ENCODE peak calls at places on chromosomes 1 and 21, in seven cellular contexts. L is uterus, S is heart left ventricle, Q is transverse colon, B is esophagus muscularis mucosa, H is stomach, M is sigmoid colon. N is an unnamed sample. For H3K9me3, the result is how much of the 10 kb centered on the place peaks cover.

GRCh38 chr1:229579101-229579651 is 20.7 kb upstream of the ABCB10 start:
- DNase-seq in L (peak), S (peak), Q (no peak), B (no peak), H (no peak), M (peak), N (no peak)

GRCh38 chr1:41485605-41486004 is 1.1 kb upstream of the EDN2 start:
- DNase-seq in L (peak), S (peak), Q (no peak), B (no peak), H (no peak), M (no peak), N (no peak)

GRCh38 chr1:154869351-154870116 is 547 bp downstream of the KCNN3 start:
- DNase-seq in L (peak), S (peak), Q (peak), B (no peak), H (no peak), M (peak), N (no peak)

GRCh38 chr1:212478467-212479025 is 45.8 kb downstream of the NENF start:
- DNase-seq in L (no peak), S (no peak), Q (no peak), B (no peak), H (no peak), M (peak), N (no peak)

GRCh38 chr1:96749618-96750017 is 28.0 kb downstream of the PTBP2 start:
- DNase-seq in L (no peak), S (no peak), Q (no peak), B (no peak), H (no peak), M (no peak), N (no peak)

GRCh38 chr1:232508161-232508661 is 121.7 kb downstream of the SIPA1L2 start:
- DNase-seq in L (no peak), S (peak), Q (no peak), B (no peak), H (no peak), M (no peak), N (no peak)

GRCh38 chr1:59827055-59827643 is 12.4 kb downstream of the HOOK1 start:
- DNase-seq in L (no peak), S (no peak), Q (no peak), B (no peak), H (no peak), M (no peak), N (no peak)

GRCh38 chr1:1013922-1014617 is 773 bp downstream of the ISG15 start:
- DNase-seq in L (no peak), S (peak), Q (no peak), B (no peak), H (peak), M (peak), N (no peak)

GRCh38 chr1:16720403-16721223 is 19.7 kb upstream of the RNU1-4 start:
- DNase-seq in L (no peak), S (peak), Q (peak), B (peak), H (peak), M (peak), N (no peak)

GRCh38 chr1:47592296-47592975 is 154.6 kb downstream of the FOXD2 start:
- DNase-seq in L (no peak), S (no peak), Q (no peak), B (peak), H (no peak), M (no peak), N (no peak)

GRCh38 chr1:178918955-178919354 is 48.1 kb upstream of the ANGPTL1 start:
- DNase-seq in L (no peak), S (no peak), Q (no peak), B (no peak), H (no peak), M (no peak), N (no peak)

GRCh38 chr1:48470506-48470905 is 1.5 kb downstream of the SPATA6 start:
- DNase-seq in L (peak), S (peak), Q (peak), B (no peak), H (peak), M (peak), N (no peak)

GRCh38 chr21:14901482-14901958 is 163.3 kb downstream of the NRIP1 start:
- DNase-seq in L (no peak), S (no peak), Q (no peak), B (no peak), H (no peak), M (no peak), N (no peak)

GRCh38 chr21:37001446-37001845 is 5.1 kb upstream of the RIPPLY3 start:
- DNase-seq in L (no peak), S (no peak), Q (no peak), B (no peak), H (no peak), M (no peak), N (no peak)

GRCh38 chr21:35005077-35005476 is 44.0 kb downstream of the RUNX1 start:
- DNase-seq in L (no peak), S (no peak), Q (no peak), B (no peak), H (no peak), M (no peak), N (no peak)

GRCh38 chr1:226754797-226755533 is 15.9 kb upstream of the ITPKB start:
- DNase-seq in L (no peak), S (no peak), Q (no peak), B (no peak), H (no peak), M (no peak), N (no peak)

GRCh38 chr1:22886211-22886610 is 86.5 kb downstream of the LACTBL1 start:
- DNase-seq in L (no peak), S (no peak), Q (no peak), B (no peak), H (no peak), M (no peak), N (no peak)

GRCh38 chr1:190154744-190155143 is 322.9 kb downstream of the BRINP3 start:
- DNase-seq in L (no peak), S (no peak), Q (no peak), B (no peak), H (no peak), M (no peak), N (no peak)

GRCh38 chr21:43188181-43188580 is 19.4 kb downstream of the CRYAA start:
- DNase-seq in L (peak), S (no peak), Q (no peak), B (no peak), H (no peak), M (peak), N (no peak)
- H3K9me3 ChIP-seq in L (under half), S (under half), Q (under half), B (under half), H (under half), M (under half), N (under half)

DNA sequence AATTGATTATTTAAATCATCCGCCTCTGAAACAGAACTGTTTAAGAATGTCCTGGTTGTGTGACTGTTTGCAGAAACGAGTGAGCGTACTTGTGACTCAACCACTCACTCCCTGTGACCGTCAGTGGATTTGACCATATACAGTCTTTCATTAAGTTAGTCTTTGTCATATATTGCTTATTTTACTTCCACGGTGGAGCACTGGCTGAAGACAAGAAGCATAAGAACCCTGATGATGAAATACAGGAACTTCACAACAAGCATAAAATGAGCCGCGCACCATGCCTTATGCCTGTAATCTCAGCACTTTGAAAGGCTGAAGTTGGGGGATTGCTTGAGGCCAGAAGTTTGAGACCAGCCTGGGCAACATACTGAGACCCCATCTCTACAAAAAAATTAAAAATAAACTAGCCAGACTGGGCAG is 194.0 kb downstream of the TOMM20 start:
- DNase-seq in L (no peak), S (no peak), Q (no peak), B (no peak), H (no peak), M (no peak), N (no peak)
- TF ChIP-seq POLR2A in L (no peak), S (no peak), Q (no peak), B (no peak), H (no peak), M (no peak), N (no peak)

DNA sequence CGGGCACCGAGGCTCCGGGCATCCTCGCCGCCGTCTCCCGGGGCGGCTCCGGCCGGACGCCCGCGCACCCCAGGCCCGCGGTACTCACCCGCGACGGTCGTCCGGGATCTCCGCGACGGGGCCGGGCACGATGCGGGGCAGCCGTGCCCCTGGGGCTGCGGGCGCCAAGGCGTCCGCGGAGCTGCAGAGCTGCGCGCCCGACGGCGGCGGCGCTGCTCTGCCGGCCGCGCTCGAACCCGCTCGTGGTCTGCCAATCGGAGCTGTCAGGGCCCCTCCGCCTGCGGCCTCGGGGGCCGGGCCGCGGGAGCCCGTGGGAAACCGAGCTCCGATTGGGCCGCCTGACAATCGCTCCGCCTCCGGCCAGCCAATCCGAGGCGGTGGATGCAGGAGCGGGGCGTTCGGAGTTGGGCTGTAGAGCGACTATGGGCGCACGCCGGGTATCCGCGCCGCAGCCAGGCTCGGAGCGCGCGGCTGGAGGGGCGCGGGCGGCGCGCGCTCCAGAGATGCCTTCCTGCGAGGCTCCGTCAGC is 100.6 kb upstream of the SOD1 start:
- DNase-seq in L (peak), S (peak), Q (peak), B (peak), H (peak), M (peak), N (peak)
- H3K27ac ChIP-seq in L (no peak), S (no peak), Q (no peak), B (no peak), H (no peak), M (no peak), N (no peak)

GRCh38 chr21:19433623-19434022 is 1030.0 kb upstream of the TMPRSS15 start:
- DNase-seq in L (no peak), S (no peak), Q (no peak), B (no peak), H (no peak), M (no peak), N (no peak)
- H3K9me3 ChIP-seq in L (under half), S (under half), Q (under half), B (under half), H (under half), M (under half), N (under half)

GRCh38 chr1:116628448-116628847 is 39.1 kb downstream of the IGSF3 start:
- DNase-seq in L (no peak), S (no peak), Q (no peak), B (no peak), H (no peak), M (no peak), N (no peak)
- TF ChIP-seq POLR2A in L (no peak), S (no peak), Q (no peak), B (no peak), H (no peak), M (no peak), N (no peak)

DNA sequence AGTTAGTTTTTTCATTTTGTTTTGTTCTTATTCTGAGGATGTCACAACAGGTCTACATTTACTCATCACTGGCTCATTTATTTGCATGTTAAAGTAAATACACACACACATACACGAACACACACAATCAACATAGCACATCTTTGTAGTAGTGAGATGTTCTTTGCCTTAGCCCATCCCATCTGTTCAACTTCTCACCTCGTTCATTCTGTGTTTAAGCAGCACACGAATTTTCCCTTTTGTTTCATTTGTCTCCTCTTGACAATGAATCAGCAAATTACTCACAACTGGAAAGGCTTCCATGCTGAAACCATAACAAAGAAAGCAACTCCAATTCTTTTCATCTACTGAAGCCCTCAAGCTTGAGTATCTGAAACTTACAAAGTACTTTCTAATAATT is 133.3 kb upstream of the CHRM3 start:
- DNase-seq in L (no peak), S (no peak), Q (no peak), B (no peak), H (no peak), M (no peak), N (no peak)
- H3K27ac ChIP-seq in L (no peak), S (no peak), Q (no peak), B (peak), H (no peak), M (no peak), N (no peak)

GRCh38 chr1:247060771-247061170 is 17.8 kb downstream of the ZNF670 start:
- DNase-seq in L (no peak), S (no peak), Q (no peak), B (no peak), H (no peak), M (no peak), N (no peak)
- H3K9me3 ChIP-seq in L (under half), S (under half), Q (under half), B (under half), H (under half), M (under half), N (under half)

GRCh38 chr1:109249654-109250401 is 489 bp downstream of the CELSR2 start:
- DNase-seq in L (peak), S (no peak), Q (no peak), B (no peak), H (no peak), M (peak), N (no peak)

GRCh38 chr1:109248444-109248796 is 919 bp upstream of the CELSR2 start:
- DNase-seq in L (peak), S (no peak), Q (no peak), B (no peak), H (no peak), M (no peak), N (no peak)

GRCh38 chr1:109250454-109251276 is 1.3 kb downstream of the CELSR2 start:
- DNase-seq in L (no peak), S (no peak), Q (no peak), B (no peak), H (no peak), M (peak), N (no peak)

GRCh38 chr1:109247401-109248365 is 1.7 kb upstream of the CELSR2 start:
- DNase-seq in L (no peak), S (no peak), Q (no peak), B (no peak), H (no peak), M (peak), N (no peak)

GRCh38 chr1:109248797-109249629 is at the start of gene CELSR2:
- DNase-seq in L (peak), S (no peak), Q (peak), B (no peak), H (peak), M (peak), N (peak)
- TF ChIP-seq POLR2A in L (no peak), S (no peak), Q (no peak), B (no peak), H (no peak), M (no peak), N (peak)

N was measured in gastrocnemius medialis.